ENCODE peak calls at places on chromosomes 6 and 20, in five cellular contexts. K is neural progenitor cell, L is uterus, S is esophagus squamous epithelium, A is colonic mucosa. W is an unnamed sample.

GRCh38 chr6:42017021-42017643 is 33.2 kb upstream of the TAF8 start:
- DNase-seq in K (no peak), L (no peak), S (no peak), A (no peak), W (no peak)

GRCh38 chr6:145318952-145319351 is 416.4 kb downstream of the EPM2A start:
- DNase-seq in K (no peak), L (no peak), S (no peak), A (no peak), W (no peak)

GRCh38 chr20:16028923-16029322 is 544.3 kb downstream of the KIF16B start:
- DNase-seq in K (no peak), L (no peak), S (no peak), A (no peak), W (no peak)

GRCh38 chr6:150443621-150444020 is 74.8 kb downstream of the IYD start:
- DNase-seq in K (no peak), L (no peak), S (no peak), A (no peak), W (no peak)

GRCh38 chr6:169700296-169700695 is 1.5 kb downstream of the WDR27 start:
- DNase-seq in K (no peak), L (no peak), S (no peak), A (peak; percentile 26), W (no peak)

GRCh38 chr6:148509789-148510581 is 167.3 kb downstream of the SASH1 start:
- DNase-seq in K (no peak), L (peak; percentile 56), S (no peak), A (peak; percentile 45), W (no peak)

GRCh38 chr6:124872361-124873065 is 89.7 kb upstream of the RNF217 start:
- DNase-seq in K (no peak), L (no peak), S (no peak), A (no peak), W (no peak)

GRCh38 chr6:162029873-162030576 is 697.5 kb downstream of the PRKN start:
- DNase-seq in K (no peak), L (no peak), S (no peak), A (no peak), W (no peak)

GRCh38 chr6:44217332-44218143 is 812 bp downstream of the MYMX start:
- DNase-seq in K (peak; percentile 71), L (no peak), S (no peak), A (no peak), W (no peak)

GRCh38 chr6:150894935-150895686 is 29.6 kb downstream of the MTHFD1L start:
- DNase-seq in K (peak; percentile 13), L (no peak), S (no peak), A (no peak), W (no peak)

GRCh38 chr6:169893624-169894023 is 142.2 kb downstream of the ERMARD start:
- DNase-seq in K (no peak), L (no peak), S (no peak), A (no peak), W (no peak)

GRCh38 chr20:45727044-45727443 is 4.9 kb downstream of the SPINT4 start:
- DNase-seq in K (no peak), L (no peak), S (no peak), A (no peak), W (no peak)

GRCh38 chr20:59063358-59064213 is 21.0 kb upstream of the PRELID3B start:
- DNase-seq in K (peak; percentile 28), L (peak; percentile 74), S (no peak), A (no peak), W (no peak)

GRCh38 chr6:1040393-1040792 is 271.5 kb upstream of the FOXQ1 start:
- DNase-seq in K (no peak), L (no peak), S (no peak), A (no peak), W (no peak)

GRCh38 chr6:8889514-8889913 is 454.2 kb upstream of the SLC35B3 start:
- DNase-seq in K (no peak), L (no peak), S (no peak), A (no peak), W (no peak)

GRCh38 chr6:68282646-68283045 is 352.4 kb upstream of the ADGRB3 start:
- DNase-seq in K (no peak), L (no peak), S (no peak), A (no peak), W (no peak)

GRCh38 chr20:7742479-7742878 is 197.8 kb downstream of the HAO1 start:
- DNase-seq in K (no peak), L (no peak), S (no peak), A (no peak), W (no peak)

GRCh38 chr20:38369387-38369786 is 23.1 kb downstream of the LBP start:
- DNase-seq in K (peak; percentile 21), L (no peak), S (no peak), A (no peak), W (no peak)

DNA sequence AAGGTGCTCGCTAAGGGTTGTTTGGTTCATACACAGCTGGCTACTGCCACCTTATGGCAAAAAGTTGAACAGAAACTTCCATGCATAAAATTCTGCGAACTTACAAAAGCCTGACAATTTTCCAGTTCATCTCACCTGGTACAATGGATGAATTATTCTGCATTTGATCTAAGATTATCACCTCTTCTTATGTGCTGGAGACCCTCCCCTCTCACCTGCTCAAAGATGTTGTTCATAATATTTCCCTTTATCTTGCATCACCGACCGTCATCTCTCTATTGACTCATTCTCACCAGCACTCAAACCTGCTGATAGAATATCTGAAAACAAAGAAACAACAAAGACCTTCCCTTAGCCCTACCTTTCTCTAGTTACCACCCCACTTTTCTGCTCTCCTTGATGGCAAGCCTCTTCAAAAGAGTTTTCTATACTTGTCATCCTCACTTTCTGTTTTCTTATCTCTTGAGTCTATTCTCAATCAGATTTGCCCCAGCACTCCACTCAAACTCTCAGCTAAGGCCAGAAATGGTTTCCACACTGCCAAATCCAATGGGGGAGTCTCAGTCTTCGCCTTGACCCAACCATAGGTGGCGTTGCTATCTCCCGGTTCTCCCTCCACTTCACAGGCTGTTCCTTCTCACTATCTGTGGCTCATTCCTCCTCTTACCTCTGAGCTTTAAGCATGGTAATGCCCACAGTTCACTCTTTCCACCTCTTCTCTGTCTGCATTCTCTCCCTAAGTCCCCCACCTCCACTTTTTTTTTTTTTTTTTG is 25.8 kb downstream of the SNRNP48 start:
- DNase-seq in K (peak; percentile 63), L (no peak), S (no peak), A (peak; percentile 58), W (no peak)
- H3K27ac ChIP-seq in K (no peak overlapping the region), L (no peak overlapping the region), S (no peak overlapping the region), A (no peak overlapping the region), W (no peak overlapping the region)

DNA sequence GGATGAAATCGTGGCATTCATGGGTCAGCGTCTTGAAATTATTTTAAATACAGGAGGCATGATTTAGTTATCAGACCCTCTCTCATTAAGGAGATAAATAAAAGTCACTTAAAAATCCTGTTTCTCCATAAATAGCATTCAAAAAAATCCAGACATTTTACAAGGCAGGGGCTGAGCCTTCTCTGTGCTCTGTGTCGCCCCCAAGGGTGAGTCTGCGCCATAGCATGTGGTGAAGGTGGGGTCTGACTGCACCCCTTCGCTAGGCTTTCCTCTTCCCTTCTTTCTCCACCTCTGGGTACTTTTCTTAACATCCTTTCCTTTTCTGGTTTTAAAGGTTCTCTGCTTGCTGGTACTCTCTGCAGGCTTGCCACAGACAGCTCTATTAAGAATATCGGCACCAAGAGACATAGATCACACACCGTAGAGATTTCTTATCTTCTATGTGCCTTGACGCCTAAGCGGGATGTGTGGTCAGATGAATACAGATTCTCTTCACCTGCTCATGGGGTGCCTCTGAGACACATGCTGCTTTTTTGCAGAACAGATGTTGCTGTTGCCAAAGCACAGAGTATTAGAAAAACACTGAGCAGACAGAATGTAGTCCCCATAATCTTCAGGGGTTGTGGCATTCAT is 20.1 kb upstream of the FAM209A start:
- DNase-seq in K (peak; percentile 34), L (no peak), S (no peak), A (no peak), W (no peak)
- H3K4me3 ChIP-seq in K (no peak overlapping the region), L (no peak overlapping the region), S (no peak overlapping the region), A (no peak overlapping the region), W (no peak overlapping the region)

DNA sequence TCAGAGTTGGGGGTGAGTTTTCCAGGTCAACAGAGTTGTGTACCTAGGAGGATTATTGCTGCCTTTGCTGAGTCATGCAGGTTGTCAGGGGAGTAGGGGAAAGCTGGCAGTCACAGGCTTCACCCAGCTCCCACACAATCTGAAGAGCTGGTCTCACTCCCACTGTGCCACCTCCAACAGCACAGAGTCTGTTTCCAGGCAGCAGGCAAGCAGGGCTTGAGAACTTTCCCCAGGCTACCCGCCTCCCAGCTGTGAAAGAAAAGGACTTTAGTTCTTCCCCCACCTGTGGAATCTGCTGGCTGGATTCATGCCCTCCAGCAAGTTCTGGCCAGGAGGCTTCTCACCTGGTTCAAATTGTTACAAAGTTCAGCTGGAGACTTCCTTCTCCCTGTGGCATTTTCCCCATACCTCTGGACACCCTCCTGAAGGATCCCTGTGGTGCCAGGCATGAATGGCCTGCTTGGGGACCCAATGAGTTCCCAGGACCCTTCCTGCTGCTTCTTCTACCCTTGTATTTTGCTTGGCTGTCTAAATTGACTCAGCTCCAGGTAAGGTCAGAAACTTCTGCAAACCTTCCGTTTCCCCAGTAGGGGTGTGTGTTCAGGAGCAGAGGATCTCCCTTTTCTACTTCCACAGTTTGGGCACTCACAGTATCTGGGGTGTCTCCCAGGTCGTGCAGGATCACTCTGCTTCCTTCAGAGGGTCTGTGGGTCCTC is 378.1 kb upstream of the MAN1A1 start:
- DNase-seq in K (no peak), L (no peak), S (no peak), A (no peak), W (no peak)
- TF ChIP-seq CTCF in K (no peak), L (no peak), S (no peak), A (no peak), W (no peak)

GRCh38 chr6:54916858-54917257 is 70.3 kb downstream of the FAM83B start:
- DNase-seq in K (no peak), L (no peak), S (no peak), A (no peak), W (no peak)

GRCh38 chr6:54921891-54922290 is 75.3 kb downstream of the FAM83B start:
- DNase-seq in K (no peak), L (no peak), S (no peak), A (no peak), W (no peak)

GRCh38 chr6:54920628-54921027 is 74.1 kb downstream of the FAM83B start:
- DNase-seq in K (no peak), L (no peak), S (no peak), A (no peak), W (no peak)
- H3K27ac ChIP-seq in K (no peak overlapping the region), L (no peak overlapping the region), S (no peak overlapping the region), A (no peak overlapping the region), W (no peak overlapping the region)

GRCh38 chr6:116954938-116955337 is 77.9 kb downstream of the RFX6 start:
- DNase-seq in K (no peak), L (no peak), S (no peak), A (peak; percentile 59), W (no peak)
- H3K4me3 ChIP-seq in K (no peak overlapping the region), L (no peak overlapping the region), S (no peak overlapping the region), A (no peak overlapping the region), W (no peak overlapping the region)

GRCh38 chr6:5403076-5403475 is 141.8 kb downstream of the FARS2 start:
- DNase-seq in K (no peak), L (no peak), S (no peak), A (no peak), W (no peak)

GRCh38 chr6:5403619-5404018 is 142.3 kb downstream of the FARS2 start:
- DNase-seq in K (no peak), L (no peak), S (no peak), A (no peak), W (no peak)

GRCh38 chr6:5399391-5399790 is 138.1 kb downstream of the FARS2 start:
- DNase-seq in K (no peak), L (no peak), S (no peak), A (no peak), W (no peak)

GRCh38 chr6:5398530-5398929 is 137.2 kb downstream of the FARS2 start:
- DNase-seq in K (peak; percentile 47), L (no peak), S (no peak), A (no peak), W (no peak)

GRCh38 chr6:5401845-5402738 is 140.8 kb downstream of the FARS2 start:
- DNase-seq in K (peak; percentile 23), L (no peak), S (no peak), A (no peak), W (no peak)
- TF ChIP-seq CTCF in K (peak; percentile 61), L (no peak), S (no peak), A (peak; percentile 38), W (peak; percentile 28)

W was measured in dorsolateral prefrontal cortex.